ENCODE peak calls at places on chromosomes 6 and 20, in ten cellular contexts. Z is progenitor cell of endocrine pancreas, C is left ventricle myocardium inferior, J is cardiac fibroblast, F is Peyer's patch, Y is neural progenitor cell, P is A673, E is HCT116, R is choroid plexus epithelial cell, N is type B pancreatic cell. B is an unnamed sample.

GRCh38 chr6:130676077-130676772 is 151.0 kb upstream of the SMLR1 start:
- DNase-seq in Z (no peak), C (no peak), J (no peak), F (no peak), Y (peak; percentile 30), P (peak; percentile 46), E (no peak), R (peak; percentile 44), N (no peak), B (no peak)

GRCh38 chr20:23419995-23420901 is 1.0 kb downstream of the NAPB start:
- DNase-seq in Z (peak; percentile 35), C (peak; percentile 29), J (peak; percentile 80), F (peak; percentile 65), Y (peak; percentile 40), P (peak; percentile 53), E (no peak), R (peak; percentile 78), N (no peak), B (peak; percentile 49)

GRCh38 chr20:59992531-59992930 is 34.3 kb downstream of the CDH26 start:
- DNase-seq in Z (no peak), C (no peak), J (peak; percentile 22), F (no peak), Y (no peak), P (peak; percentile 28), E (no peak), R (no peak), N (no peak), B (no peak)

GRCh38 chr20:63103402-63104311 is 96.9 kb upstream of the BHLHE23 start:
- DNase-seq in Z (no peak), C (no peak), J (peak; percentile 27), F (no peak), Y (peak; percentile 36), P (peak; percentile 37), E (no peak), R (peak; percentile 7), N (no peak), B (peak; percentile 30)

GRCh38 chr20:51128198-51128597 is 105.3 kb upstream of the KCNG1 start:
- DNase-seq in Z (no peak), C (no peak), J (peak; percentile 91), F (no peak), Y (no peak), P (no peak), E (no peak), R (peak; percentile 95), N (no peak), B (no peak)

GRCh38 chr6:30884521-30885480 is 482 bp downstream of the DDR1 start:
- DNase-seq in Z (no peak), C (peak; percentile 41), J (peak; percentile 17), F (peak; percentile 68), Y (peak; percentile 76), P (peak; percentile 49), E (no peak), R (peak; percentile 59), N (no peak), B (no peak)

GRCh38 chr6:163897030-163897429 is 482.5 kb downstream of the QKI start:
- DNase-seq in Z (no peak), C (no peak), J (peak; percentile 2), F (no peak), Y (no peak), P (no peak), E (no peak), R (peak; percentile 54), N (no peak), B (no peak)

GRCh38 chr6:144912474-144912873 is 627.3 kb downstream of the UTRN start:
- DNase-seq in Z (no peak), C (no peak), J (peak; percentile 66), F (no peak), Y (no peak), P (peak; percentile 58), E (no peak), R (peak; percentile 76), N (no peak), B (no peak)

GRCh38 chr6:108800510-108800909 is 47.7 kb upstream of the ARMC2 start:
- DNase-seq in Z (no peak), C (no peak), J (peak; percentile 26), F (no peak), Y (no peak), P (no peak), E (no peak), R (no peak), N (no peak), B (no peak)

GRCh38 chr6:105372862-105373182 is 30.1 kb downstream of the PREP start:
- DNase-seq in Z (no peak), C (no peak), J (no peak), F (peak; percentile 64), Y (no peak), P (no peak), E (no peak), R (no peak), N (no peak), B (no peak)

GRCh38 chr6:136511397-136511796 is 38.8 kb downstream of the MAP7 start:
- DNase-seq in Z (no peak), C (no peak), J (no peak), F (no peak), Y (no peak), P (no peak), E (no peak), R (no peak), N (no peak), B (no peak)

GRCh38 chr20:19012671-19013070 is 199.1 kb downstream of the SCP2D1 start:
- DNase-seq in Z (no peak), C (no peak), J (peak; percentile 22), F (no peak), Y (no peak), P (no peak), E (no peak), R (peak; percentile 1), N (peak; percentile 34), B (no peak)

GRCh38 chr20:52031574-52032303 is 159.8 kb downstream of the ZFP64 start:
- DNase-seq in Z (no peak), C (no peak), J (peak; percentile 93), F (no peak), Y (no peak), P (peak; percentile 95), E (no peak), R (peak; percentile 93), N (no peak), B (no peak)

GRCh38 chr6:37535701-37536461 is 36.2 kb upstream of the CCDC167 start:
- DNase-seq in Z (no peak), C (no peak), J (no peak), F (no peak), Y (peak; percentile 75), P (no peak), E (no peak), R (no peak), N (no peak), B (no peak)

GRCh38 chr20:43983359-43983758 is 68.7 kb downstream of the TOX2 start:
- DNase-seq in Z (no peak), C (no peak), J (no peak), F (peak; percentile 67), Y (no peak), P (peak; percentile 25), E (no peak), R (no peak), N (no peak), B (no peak)

GRCh38 chr20:25699914-25700313 is 3.3 kb upstream of the ZNF337 start:
- DNase-seq in Z (no peak), C (no peak), J (peak; percentile 46), F (no peak), Y (no peak), P (no peak), E (no peak), R (peak; percentile 27), N (no peak), B (no peak)

GRCh38 chr20:18004389-18005031 is 35.7 kb downstream of the MGME1 start:
- DNase-seq in Z (no peak), C (no peak), J (no peak), F (no peak), Y (no peak), P (no peak), E (no peak), R (peak; percentile 93), N (no peak), B (no peak)
- TF ChIP-seq CTCF in Z (no peak), C (no peak), J (no peak), F (no peak), Y (no peak), P (no peak), E (no peak), R (no peak), N (no peak), B (no peak)

DNA sequence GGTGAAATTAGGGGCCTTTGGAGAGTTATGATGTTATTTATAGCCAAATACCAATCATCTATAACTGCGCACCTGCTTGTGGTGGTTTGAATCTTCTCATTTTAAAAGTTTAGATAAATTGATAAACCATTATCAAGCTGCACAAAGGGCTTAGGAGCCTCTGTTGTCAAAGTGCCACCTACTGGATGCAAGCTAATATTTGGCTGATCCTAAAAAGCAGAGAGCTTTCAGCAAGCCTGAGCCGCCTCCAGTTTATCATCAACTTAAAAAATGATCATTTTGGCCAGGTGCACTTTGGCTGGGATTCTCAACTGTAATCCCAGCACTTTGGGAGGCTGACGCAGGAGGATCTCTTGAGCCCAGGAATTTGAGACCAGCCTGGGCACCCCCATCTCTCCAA is 58.5 kb upstream of the ATXN1 start:
- DNase-seq in Z (no peak), C (no peak), J (peak; percentile 36), F (no peak), Y (peak; percentile 20), P (peak; percentile 41), E (no peak), R (peak; percentile 57), N (no peak), B (no peak)
- TF ChIP-seq CTCF in Z (peak; percentile 15), C (peak; percentile 35), J (peak; percentile 24), F (no peak), Y (peak; percentile 43), P (peak; percentile 60), E (peak; percentile 40), R (peak; percentile 63), N (peak; percentile 41), B (no peak)

DNA sequence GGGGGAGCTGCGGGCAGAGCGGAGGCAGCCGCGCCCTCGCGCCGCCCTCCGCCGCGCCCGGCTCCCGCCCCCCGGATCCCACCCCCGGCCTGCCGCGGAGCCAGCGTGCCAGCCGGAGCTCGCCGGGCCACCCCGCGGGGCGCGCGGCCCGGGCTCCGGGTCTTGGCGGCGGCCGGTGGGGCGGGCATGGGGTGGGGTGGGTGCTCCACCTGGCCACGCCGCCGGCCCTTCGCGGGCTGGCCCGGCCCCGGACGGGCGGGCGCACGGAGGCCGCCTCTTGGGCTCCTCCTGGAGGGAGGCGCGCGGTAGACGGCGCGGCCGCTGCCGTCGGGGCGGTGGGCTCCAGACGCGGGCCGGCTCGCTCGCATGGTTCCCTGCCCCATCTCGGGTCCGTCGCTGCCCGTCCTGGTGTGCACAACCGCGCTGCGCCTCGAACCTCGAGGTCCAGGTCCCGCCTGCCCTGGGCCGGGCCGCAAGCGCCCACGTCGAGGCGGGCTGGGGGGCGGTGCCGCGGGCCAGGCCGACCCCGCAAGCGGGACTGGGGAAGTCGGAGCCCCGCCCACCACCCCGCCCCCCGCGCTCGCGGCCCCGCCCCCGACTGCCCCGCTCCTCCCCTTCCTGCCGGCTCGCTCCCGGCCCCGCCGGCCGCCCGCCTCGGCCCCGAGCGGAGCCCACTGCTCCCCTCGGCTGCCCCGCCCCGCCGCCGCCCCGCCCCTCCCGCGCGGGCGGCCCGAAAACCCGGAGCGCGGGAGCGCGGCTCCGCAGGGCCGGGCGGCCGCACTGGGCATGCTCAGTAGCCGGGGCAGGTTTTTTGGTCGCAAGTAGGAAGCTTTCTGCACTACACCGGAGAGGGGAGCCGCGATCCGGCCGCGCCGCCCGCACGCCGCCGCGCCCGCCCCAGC is at the start of gene CDYL:
- DNase-seq in Z (peak; percentile 82), C (peak; percentile 89), J (peak; percentile 86), F (peak; percentile 92), Y (peak; percentile 96), P (peak; percentile 95), E (peak; percentile 72), R (peak; percentile 91), N (peak; percentile 95), B (peak; percentile 84)
- TF ChIP-seq CTCF in Z (peak; percentile 44), C (peak; percentile 48), J (no peak), F (no peak), Y (peak; percentile 40), P (no peak), E (peak; percentile 6), R (no peak), N (peak; percentile 30), B (no peak)

GRCh38 chr6:39370021-39370420 is 47.5 kb upstream of the KCNK16 start:
- DNase-seq in Z (no peak), C (no peak), J (peak; percentile 10), F (no peak), Y (no peak), P (no peak), E (no peak), R (peak; percentile 31), N (no peak), B (no peak)
- TF ChIP-seq CTCF in Z (peak; percentile 32), C (peak; percentile 30), J (peak; percentile 25), F (no peak), Y (no peak), P (peak; percentile 37), E (peak; percentile 56), R (peak; percentile 60), N (no peak), B (no peak)

B was measured in CD14-positive monocyte.